ENCODE peak calls at places on chromosomes 2 and 18, in five cellular contexts. One of them, this sample, is unnamed.

GRCh38 chr2:63870679-63871078 is 29.0 kb downstream of the UGP2 start:
- DNase-seq in fibroblast of villous mesenchyme: no peak
- DNase-seq in keratinocyte: no peak
- DNase-seq in GM12878: no peak
- DNase-seq in heart left ventricle: no peak
- DNase-seq in this sample: no peak

GRCh38 chr2:70484086-70484485 is 69.5 kb downstream of the TGFA start:
- DNase-seq in fibroblast of villous mesenchyme: no peak
- DNase-seq in keratinocyte: no peak
- DNase-seq in GM12878: no peak
- DNase-seq in heart left ventricle: no peak
- DNase-seq in this sample: no peak

GRCh38 chr18:31677592-31677991 is 6.8 kb downstream of the B4GALT6 start:
- DNase-seq in keratinocyte: no peak
- DNase-seq in GM12878: no peak
- DNase-seq in heart left ventricle: no peak
- DNase-seq in fibroblast of villous mesenchyme: no peak
- DNase-seq in this sample: no peak

GRCh38 chr2:241066893-241067341 is 35.2 kb downstream of the MTERF4 start:
- DNase-seq in fibroblast of villous mesenchyme: no peak
- DNase-seq in keratinocyte: no peak
- DNase-seq in GM12878: no peak
- DNase-seq in heart left ventricle: no peak
- DNase-seq in this sample: no peak

GRCh38 chr2:240988571-240989271 is 9.7 kb upstream of the SNED1 start:
- DNase-seq in keratinocyte: no peak
- DNase-seq in fibroblast of villous mesenchyme: no peak
- DNase-seq in GM12878: no peak
- DNase-seq in heart left ventricle: no peak
- DNase-seq in this sample: no peak

GRCh38 chr2:42135381-42136312 is 33.5 kb upstream of the EML4 start:
- DNase-seq in GM12878: no peak
- DNase-seq in heart left ventricle: no peak
- DNase-seq in keratinocyte: no peak
- DNase-seq in fibroblast of villous mesenchyme: no peak
- DNase-seq in this sample: no peak

GRCh38 chr2:65294136-65294535 is 66.5 kb downstream of the ACTR2 start:
- DNase-seq in heart left ventricle: no peak
- DNase-seq in keratinocyte: no peak
- DNase-seq in fibroblast of villous mesenchyme: no peak
- DNase-seq in GM12878: no peak
- DNase-seq in this sample: no peak

GRCh38 chr18:76943542-76944339 is 121.4 kb downstream of the ZNF236 start:
- DNase-seq in keratinocyte: no peak
- DNase-seq in fibroblast of villous mesenchyme: peak
- DNase-seq in heart left ventricle: no peak
- DNase-seq in GM12878: no peak
- DNase-seq in this sample: peak

GRCh38 chr18:31049189-31049588 is 6.6 kb upstream of the DSC3 start:
- DNase-seq in fibroblast of villous mesenchyme: no peak
- DNase-seq in heart left ventricle: no peak
- DNase-seq in keratinocyte: no peak
- DNase-seq in GM12878: no peak
- DNase-seq in this sample: no peak

GRCh38 chr2:144357623-144358400 is 162.1 kb downstream of the ZEB2 start:
- DNase-seq in keratinocyte: peak
- DNase-seq in fibroblast of villous mesenchyme: peak
- DNase-seq in GM12878: peak
- DNase-seq in heart left ventricle: no peak
- DNase-seq in this sample: peak

GRCh38 chr2:160700006-160700405 is 206.4 kb upstream of the RBMS1 start:
- DNase-seq in keratinocyte: no peak
- DNase-seq in GM12878: no peak
- DNase-seq in fibroblast of villous mesenchyme: peak
- DNase-seq in heart left ventricle: no peak
- DNase-seq in this sample: no peak

GRCh38 chr2:150531626-150532419 is 44.4 kb upstream of the RND3 start:
- DNase-seq in GM12878: no peak
- DNase-seq in heart left ventricle: no peak
- DNase-seq in fibroblast of villous mesenchyme: no peak
- DNase-seq in keratinocyte: no peak
- DNase-seq in this sample: no peak

GRCh38 chr2:180058993-180059392 is 51.9 kb upstream of the CWC22 start:
- DNase-seq in fibroblast of villous mesenchyme: no peak
- DNase-seq in heart left ventricle: no peak
- DNase-seq in GM12878: no peak
- DNase-seq in keratinocyte: no peak
- DNase-seq in this sample: no peak

GRCh38 chr2:15399241-15399640 is 161.9 kb downstream of the NBAS start:
- DNase-seq in GM12878: no peak
- DNase-seq in fibroblast of villous mesenchyme: no peak
- DNase-seq in keratinocyte: no peak
- DNase-seq in heart left ventricle: no peak
- DNase-seq in this sample: no peak

GRCh38 chr2:82993631-82994030 is 1465.4 kb downstream of the SUCLG1 start:
- DNase-seq in keratinocyte: peak
- DNase-seq in GM12878: no peak
- DNase-seq in heart left ventricle: no peak
- DNase-seq in fibroblast of villous mesenchyme: peak
- DNase-seq in this sample: no peak

GRCh38 chr2:25822190-25823117 is 55.8 kb downstream of the ASXL2 start:
- DNase-seq in fibroblast of villous mesenchyme: no peak
- DNase-seq in heart left ventricle: peak
- DNase-seq in GM12878: no peak
- DNase-seq in keratinocyte: no peak
- DNase-seq in this sample: no peak

GRCh38 chr2:166899676-166900075 is 11.4 kb downstream of the XIRP2 start:
- DNase-seq in fibroblast of villous mesenchyme: no peak
- DNase-seq in heart left ventricle: no peak
- DNase-seq in keratinocyte: no peak
- DNase-seq in GM12878: no peak
- DNase-seq in this sample: no peak

GRCh38 chr2:6073260-6074141 is 381.3 kb downstream of the SOX11 start:
- DNase-seq in heart left ventricle: peak
- DNase-seq in GM12878: no peak
- DNase-seq in keratinocyte: no peak
- DNase-seq in fibroblast of villous mesenchyme: peak
- DNase-seq in this sample: no peak

GRCh38 chr2:198098918-198099317 is 294.5 kb downstream of the PLCL1 start:
- DNase-seq in keratinocyte: no peak
- DNase-seq in fibroblast of villous mesenchyme: no peak
- DNase-seq in GM12878: no peak
- DNase-seq in heart left ventricle: no peak
- DNase-seq in this sample: no peak

GRCh38 chr2:159035790-159036411 is 67.5 kb downstream of the TANC1 start:
- DNase-seq in heart left ventricle: no peak
- DNase-seq in fibroblast of villous mesenchyme: peak
- DNase-seq in GM12878: no peak
- DNase-seq in keratinocyte: peak
- DNase-seq in this sample: peak

GRCh38 chr2:64525323-64525625 is 1.1 kb downstream of the AFTPH start:
- DNase-seq in GM12878: no peak
- DNase-seq in heart left ventricle: no peak
- DNase-seq in fibroblast of villous mesenchyme: peak
- DNase-seq in keratinocyte: no peak
- DNase-seq in this sample: no peak

GRCh38 chr2:69253893-69254292 is 133.1 kb downstream of the GFPT1 start:
- DNase-seq in heart left ventricle: peak
- DNase-seq in fibroblast of villous mesenchyme: peak
- DNase-seq in keratinocyte: peak
- DNase-seq in GM12878: no peak
- DNase-seq in this sample: peak

GRCh38 chr2:121648206-121648605 is 1.1 kb downstream of the CLASP1 start:
- DNase-seq in fibroblast of villous mesenchyme: peak
- DNase-seq in GM12878: no peak
- DNase-seq in keratinocyte: no peak
- DNase-seq in heart left ventricle: no peak
- DNase-seq in this sample: no peak

GRCh38 chr2:96397756-96398525 is 62.4 kb downstream of the NCAPH start:
- DNase-seq in GM12878: no peak
- DNase-seq in keratinocyte: no peak
- DNase-seq in heart left ventricle: no peak
- DNase-seq in fibroblast of villous mesenchyme: no peak
- DNase-seq in this sample: no peak

GRCh38 chr2:199431748-199432213 is 26.0 kb downstream of the SATB2 start:
- DNase-seq in heart left ventricle: no peak
- DNase-seq in keratinocyte: no peak
- DNase-seq in GM12878: no peak
- DNase-seq in fibroblast of villous mesenchyme: no peak
- DNase-seq in this sample: no peak

GRCh38 chr2:52537588-52537987 is 1230.0 kb upstream of the CHAC2 start:
- DNase-seq in keratinocyte: no peak
- DNase-seq in heart left ventricle: no peak
- DNase-seq in fibroblast of villous mesenchyme: no peak
- DNase-seq in GM12878: no peak
- DNase-seq in this sample: no peak

GRCh38 chr2:240795468-240795867 is 24.6 kb downstream of the KIF1A start:
- DNase-seq in fibroblast of villous mesenchyme: no peak
- DNase-seq in keratinocyte: no peak
- DNase-seq in GM12878: no peak
- DNase-seq in heart left ventricle: no peak
- DNase-seq in this sample: no peak

GRCh38 chr2:177030391-177031000 is 182.1 kb upstream of the HNRNPA3 start:
- DNase-seq in GM12878: no peak
- DNase-seq in heart left ventricle: no peak
- DNase-seq in fibroblast of villous mesenchyme: no peak
- DNase-seq in keratinocyte: no peak
- DNase-seq in this sample: no peak

GRCh38 chr18:52499018-52499417 is 159.0 kb downstream of the DCC start:
- DNase-seq in GM12878: no peak
- DNase-seq in fibroblast of villous mesenchyme: no peak
- DNase-seq in keratinocyte: no peak
- DNase-seq in heart left ventricle: no peak
- DNase-seq in this sample: no peak

GRCh38 chr18:34806527-34806926 is 96.4 kb downstream of the DTNA start:
- DNase-seq in heart left ventricle: no peak
- DNase-seq in GM12878: no peak
- DNase-seq in fibroblast of villous mesenchyme: no peak
- DNase-seq in keratinocyte: no peak
- DNase-seq in this sample: no peak

GRCh38 chr2:207477896-207478295 is 51.9 kb upstream of the CREB1 start:
- DNase-seq in heart left ventricle: no peak
- DNase-seq in keratinocyte: no peak
- DNase-seq in fibroblast of villous mesenchyme: no peak
- DNase-seq in GM12878: no peak
- DNase-seq in this sample: no peak

DNA sequence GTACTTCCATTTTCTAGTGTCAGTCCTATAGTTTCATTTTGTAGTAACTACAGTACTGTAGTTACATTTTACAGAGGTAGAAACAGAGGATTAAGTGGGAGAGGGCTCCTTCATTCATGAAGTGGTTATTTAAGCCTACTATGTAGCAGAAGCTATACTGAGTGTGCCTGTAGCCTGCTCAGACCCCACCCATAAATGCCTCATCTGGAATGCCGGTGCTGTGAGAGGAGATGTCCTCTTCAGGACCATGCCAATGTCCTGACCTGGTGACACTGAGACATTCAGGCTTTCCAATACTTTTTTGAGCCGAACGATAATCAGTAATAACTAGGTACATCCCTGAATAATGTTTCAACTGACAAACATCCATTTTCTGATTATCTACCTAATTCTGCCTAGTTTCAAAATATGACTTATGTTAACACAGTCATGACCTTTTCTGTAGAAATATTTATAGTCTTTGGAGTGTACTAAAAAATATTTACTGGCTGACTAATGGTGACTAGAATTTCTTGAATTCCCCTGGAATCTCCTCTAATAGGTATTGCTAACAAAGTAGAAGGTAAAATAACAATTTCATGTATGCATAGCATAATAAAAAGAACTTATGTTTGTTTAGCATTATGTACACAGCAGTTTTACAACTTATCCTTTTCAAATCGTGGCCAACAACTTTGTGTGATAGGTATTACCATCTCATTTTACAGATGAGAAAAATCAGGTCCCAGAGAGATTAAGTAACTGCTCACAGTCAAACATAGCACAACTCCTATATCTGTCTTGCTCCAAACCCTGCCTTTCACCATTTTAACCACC is 10.2 kb upstream of the ARHGAP28 start:
- DNase-seq in heart left ventricle: no peak
- DNase-seq in fibroblast of villous mesenchyme: no peak
- DNase-seq in keratinocyte: no peak
- DNase-seq in GM12878: no peak
- DNase-seq in this sample: no peak
- H3K4me3 ChIP-seq in heart left ventricle: no peak
- H3K4me3 ChIP-seq in fibroblast of villous mesenchyme: no peak
- H3K4me3 ChIP-seq in keratinocyte: no peak
- H3K4me3 ChIP-seq in GM12878: no peak
- H3K4me3 ChIP-seq in this sample: no peak

GRCh38 chr2:171210864-171211431 is 50.3 kb upstream of the TLK1 start:
- DNase-seq in heart left ventricle: no peak
- DNase-seq in keratinocyte: no peak
- DNase-seq in fibroblast of villous mesenchyme: peak
- DNase-seq in GM12878: peak
- DNase-seq in this sample: no peak
- H3K4me3 ChIP-seq in heart left ventricle: no peak
- H3K4me3 ChIP-seq in keratinocyte: no peak
- H3K4me3 ChIP-seq in fibroblast of villous mesenchyme: no peak
- H3K4me3 ChIP-seq in GM12878: peak
- H3K4me3 ChIP-seq in this sample: no peak

GRCh38 chr2:110770308-110770695 is 37.9 kb downstream of the ACOXL start:
- DNase-seq in fibroblast of villous mesenchyme: no peak
- DNase-seq in keratinocyte: no peak
- DNase-seq in heart left ventricle: no peak
- DNase-seq in GM12878: no peak
- DNase-seq in this sample: no peak
- H3K4me3 ChIP-seq in fibroblast of villous mesenchyme: no peak
- H3K4me3 ChIP-seq in keratinocyte: no peak
- H3K4me3 ChIP-seq in heart left ventricle: no peak
- H3K4me3 ChIP-seq in GM12878: no peak
- H3K4me3 ChIP-seq in this sample: no peak

GRCh38 chr2:20436716-20437470 is 10.0 kb upstream of the RHOB start:
- DNase-seq in GM12878: no peak
- DNase-seq in heart left ventricle: no peak
- DNase-seq in fibroblast of villous mesenchyme: no peak
- DNase-seq in keratinocyte: no peak
- DNase-seq in this sample: no peak

GRCh38 chr2:20438334-20439192 is 8.3 kb upstream of the RHOB start:
- DNase-seq in GM12878: no peak
- DNase-seq in keratinocyte: no peak
- DNase-seq in fibroblast of villous mesenchyme: peak
- DNase-seq in heart left ventricle: no peak
- DNase-seq in this sample: no peak

GRCh38 chr2:20439503-20439902 is 7.4 kb upstream of the RHOB start:
- DNase-seq in fibroblast of villous mesenchyme: no peak
- DNase-seq in GM12878: no peak
- DNase-seq in keratinocyte: no peak
- DNase-seq in heart left ventricle: no peak
- DNase-seq in this sample: no peak

GRCh38 chr2:20440001-20440560 is 6.8 kb upstream of the RHOB start:
- DNase-seq in heart left ventricle: no peak
- DNase-seq in keratinocyte: no peak
- DNase-seq in fibroblast of villous mesenchyme: no peak
- DNase-seq in GM12878: no peak
- DNase-seq in this sample: no peak

DNA sequence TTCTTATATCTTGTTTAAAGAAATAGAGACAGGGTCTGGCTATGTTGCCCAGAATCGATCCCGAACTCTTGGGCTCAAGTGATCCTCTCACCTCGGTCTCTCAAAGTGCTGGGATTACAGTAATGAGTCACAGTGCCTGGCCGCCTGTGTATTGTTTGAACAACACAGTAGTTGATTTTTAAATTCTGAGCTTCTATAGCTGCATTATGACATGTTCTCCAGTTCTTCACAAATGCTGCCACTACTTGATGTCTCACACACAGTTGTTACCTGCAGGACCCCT is 7.7 kb upstream of the RHOB start:
- DNase-seq in fibroblast of villous mesenchyme: peak
- DNase-seq in heart left ventricle: no peak
- DNase-seq in keratinocyte: no peak
- DNase-seq in GM12878: no peak
- DNase-seq in this sample: no peak
- H3K4me3 ChIP-seq in fibroblast of villous mesenchyme: no peak
- H3K4me3 ChIP-seq in heart left ventricle: no peak
- H3K4me3 ChIP-seq in keratinocyte: no peak
- H3K4me3 ChIP-seq in GM12878: no peak
- H3K4me3 ChIP-seq in this sample: no peak

This sample was measured in SJCRH30.